ENCODE peak calls at places on chromosome 11, in six cellular contexts. Z is fibroblast of lung, E is adrenal gland, U is colonic mucosa, A is HCT116, V is AG04450. F is an unnamed sample.

GRCh38 chr11:75633409-75634011 is 35.3 kb downstream of the MAP6 start:
- DNase-seq in V (no peak), Z (no peak), U (no peak), A (no peak), E (no peak), F (no peak)

GRCh38 chr11:129230006-129230405 is 37.9 kb upstream of the ARHGAP32 start:
- DNase-seq in U (no peak), A (no peak), V (no peak), E (no peak), Z (peak), F (no peak)

GRCh38 chr11:14082338-14082737 is 119.8 kb downstream of the SPON1 start:
- DNase-seq in U (no peak), V (no peak), Z (no peak), A (no peak), E (no peak), F (no peak)

GRCh38 chr11:93567406-93567819 is 24.2 kb upstream of the SMCO4 start:
- DNase-seq in A (no peak), V (no peak), Z (peak), E (peak), U (peak), F (no peak)

GRCh38 chr11:117950320-117950719 is 21.1 kb upstream of the TMPRSS13 start:
- DNase-seq in U (no peak), V (no peak), A (no peak), E (peak), Z (no peak), F (no peak)

GRCh38 chr11:125128450-125128849 is 17.0 kb upstream of the TMEM218 start:
- DNase-seq in U (no peak), A (no peak), Z (peak), E (no peak), V (peak), F (no peak)

GRCh38 chr11:723120-723883 is 17.3 kb downstream of the EPS8L2 start:
- DNase-seq in Z (peak), U (peak), V (no peak), E (peak), A (no peak), F (no peak)

GRCh38 chr11:47083913-47084312 is 92.8 kb downstream of the ARFGAP2 start:
- DNase-seq in E (no peak), Z (peak), U (no peak), A (no peak), V (peak), F (no peak)

GRCh38 chr11:43920598-43921419 is 21.6 kb upstream of the C11orf96 start:
- DNase-seq in Z (peak), V (peak), U (no peak), A (peak), E (peak), F (peak)

GRCh38 chr11:65141896-65142494 is 7.7 kb upstream of the SYVN1 start:
- DNase-seq in A (no peak), Z (no peak), E (no peak), V (no peak), U (no peak), F (no peak)
- H3K27ac ChIP-seq in A (no peak), Z (no peak), E (no peak), V (no peak), U (no peak), F (no peak)

DNA sequence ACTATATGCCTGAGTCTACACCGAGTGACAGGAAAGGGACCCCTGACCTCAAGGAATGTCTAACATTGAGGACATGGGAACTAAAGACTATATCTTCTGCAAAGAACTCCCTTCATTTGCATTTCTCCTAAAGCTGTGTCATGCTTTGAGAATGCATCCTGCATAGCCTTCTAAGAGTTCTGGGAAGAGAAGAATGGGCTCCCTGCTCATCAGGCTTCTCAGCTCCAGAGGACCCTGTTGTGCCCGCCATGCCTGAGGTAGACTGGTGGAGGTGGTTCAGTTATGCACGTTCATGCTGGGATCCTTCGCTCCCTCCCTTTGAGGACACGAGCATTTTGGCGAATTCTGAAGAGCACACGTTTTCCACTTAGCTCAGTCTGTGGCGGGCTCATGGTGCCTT is 63.3 kb downstream of the GRIK4 start:
- DNase-seq in V (no peak), Z (no peak), A (no peak), E (no peak), U (no peak), F (no peak)
- TF ChIP-seq CTCF in V (no peak), Z (no peak), A (no peak), E (no peak), U (no peak), F (no peak)

GRCh38 chr11:33063326-33063775 is 24.0 kb downstream of the TCP11L1 start:
- DNase-seq in Z (peak), V (no peak), E (no peak), A (no peak), U (no peak), F (no peak)

GRCh38 chr11:33064033-33064825 is 24.9 kb downstream of the TCP11L1 start:
- DNase-seq in E (no peak), U (no peak), V (no peak), Z (no peak), A (no peak), F (no peak)

GRCh38 chr11:33059331-33060007 is 20.1 kb downstream of the TCP11L1 start:
- DNase-seq in E (no peak), A (no peak), Z (no peak), V (no peak), U (no peak), F (peak)

GRCh38 chr11:33062137-33062536 is 22.8 kb downstream of the TCP11L1 start:
- DNase-seq in A (no peak), E (no peak), Z (no peak), V (no peak), U (no peak), F (peak)

GRCh38 chr11:33060271-33060670 is 20.9 kb downstream of the TCP11L1 start:
- DNase-seq in E (no peak), V (no peak), A (no peak), U (no peak), Z (no peak), F (no peak)
- H3K27ac ChIP-seq in E (no peak), V (no peak), A (peak), U (peak), Z (no peak), F (peak)

GRCh38 chr11:12499071-12499470 is 121.7 kb downstream of the PARVA start:
- DNase-seq in Z (no peak), A (no peak), U (no peak), V (no peak), E (no peak), F (no peak)

GRCh38 chr11:12494699-12495098 is 117.3 kb downstream of the PARVA start:
- DNase-seq in E (peak), U (no peak), V (no peak), Z (peak), A (no peak), F (no peak)

GRCh38 chr11:12496181-12497025 is 119.0 kb downstream of the PARVA start:
- DNase-seq in V (no peak), E (no peak), A (peak), U (no peak), Z (peak), F (no peak)

GRCh38 chr11:12502041-12502440 is 124.7 kb downstream of the PARVA start:
- DNase-seq in U (no peak), V (no peak), A (no peak), E (no peak), Z (no peak), F (no peak)

GRCh38 chr11:12497431-12497830 is 120.1 kb downstream of the PARVA start:
- DNase-seq in E (no peak), Z (no peak), U (no peak), A (no peak), V (no peak), F (no peak)
- TF ChIP-seq CTCF in E (no peak), Z (no peak), U (no peak), A (no peak), V (no peak), F (no peak)

DNA sequence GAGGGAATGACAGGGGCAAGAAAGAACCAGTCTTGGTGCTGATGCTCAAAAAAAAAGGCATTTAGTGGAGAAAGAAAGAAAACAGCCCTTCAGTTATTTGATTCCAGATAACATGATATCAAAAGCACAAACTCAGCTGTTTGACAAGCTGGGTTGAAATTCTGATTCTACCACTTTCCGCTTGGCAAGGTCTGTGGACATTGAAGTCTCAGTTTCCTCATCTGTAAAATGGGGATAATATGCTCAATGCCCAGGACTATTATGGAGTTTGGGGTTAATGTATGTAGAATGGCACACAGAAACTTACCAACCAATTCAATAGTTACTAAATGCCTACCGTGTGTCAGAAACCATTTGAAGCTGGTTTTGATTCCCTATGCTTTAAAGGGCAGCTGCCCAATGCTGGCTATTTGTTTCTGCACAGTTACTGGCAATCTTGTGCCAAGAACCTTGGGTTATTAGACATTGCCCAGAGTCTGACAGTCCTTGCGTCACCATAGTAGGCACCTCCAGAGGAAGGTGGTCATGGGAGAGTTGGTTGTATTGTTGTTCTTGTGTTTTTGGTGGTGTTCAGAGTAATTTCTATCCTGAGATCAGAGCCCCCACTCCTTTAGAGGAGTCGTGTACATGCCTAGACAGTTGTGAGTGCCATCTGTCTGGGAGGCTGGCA is 19.5 kb downstream of the ELF5 start:
- DNase-seq in Z (no peak), V (no peak), E (no peak), U (no peak), A (no peak), F (no peak)
- H3K27ac ChIP-seq in Z (no peak), V (no peak), E (no peak), U (no peak), A (peak), F (no peak)

GRCh38 chr11:76807206-76807875 is 24.2 kb downstream of the TSKU start:
- DNase-seq in E (peak), U (peak), Z (peak), A (no peak), V (no peak), F (no peak)
- TF ChIP-seq CTCF in E (peak), U (peak), Z (peak), A (peak), V (peak), F (peak)

DNA sequence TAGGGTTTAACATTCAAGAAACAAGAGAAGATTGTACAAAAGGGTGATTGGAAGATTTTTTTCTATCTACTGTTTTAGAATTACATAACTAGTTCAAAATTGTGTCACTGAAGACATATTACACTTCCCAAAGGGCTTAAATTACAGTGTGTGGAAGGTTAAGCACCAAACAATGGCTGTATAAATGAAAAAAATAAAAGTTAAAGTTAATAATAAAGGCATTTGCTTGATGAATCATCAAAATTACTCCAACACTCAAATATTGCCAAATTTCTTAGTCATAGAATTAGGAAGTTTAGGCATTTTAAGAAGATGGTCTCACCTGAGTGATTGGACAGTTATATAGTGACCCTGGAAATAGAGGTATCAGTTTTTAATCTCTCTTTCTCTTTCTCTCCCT is 227.6 kb upstream of the CARD18 start:
- DNase-seq in E (no peak), U (no peak), A (no peak), Z (no peak), V (no peak), F (no peak)
- H3K27ac ChIP-seq in E (no peak), U (no peak), A (no peak), Z (no peak), V (no peak), F (no peak)